ENCODE peak calls at places on chromosomes 13 and 19, in four cellular contexts. O is AG10803; D is hypothalamus; F is stimulated activated CD4-positive, alpha-beta T cell treated with anti-CD3 and anti-CD28 coated beads, Interleukin-4, amount 100 ng/mL, for 1 hour. X is an unnamed sample.

GRCh38 chr13:98576215-98576945 is 527 bp downstream of the STK24 start:
- DNase-seq in O (peak; percentile 22), D (no peak), F (peak; percentile 44), X (peak; percentile 67)

GRCh38 chr19:3708207-3708931 is at the start of gene TJP3:
- DNase-seq in O (no peak), D (no peak), F (no peak), X (peak; percentile 90)

GRCh38 chr19:35757231-35757748 is 461 bp upstream of the HSPB6 start:
- DNase-seq in O (peak; percentile 88), D (no peak), F (no peak), X (peak; percentile 31)

GRCh38 chr19:3821857-3822364 is 35.7 kb upstream of the MATK start:
- DNase-seq in O (peak; percentile 15), D (peak; percentile 16), F (peak; percentile 90), X (peak; percentile 84)

GRCh38 chr19:17848598-17849292 is 963 bp upstream of the JAK3 start:
- DNase-seq in O (no peak), D (no peak), F (no peak), X (no peak)

GRCh38 chr19:35565016-35565856 is 1.8 kb upstream of the ATP4A start:
- DNase-seq in O (no peak), D (no peak), F (no peak), X (no peak)

GRCh38 chr19:21158523-21159135 is 16.8 kb downstream of the ZNF431 start:
- DNase-seq in O (peak; percentile 68), D (no peak), F (no peak), X (no peak)

GRCh38 chr13:35252536-35253205 is 223.8 kb downstream of the MAB21L1 start:
- DNase-seq in O (no peak), D (no peak), F (no peak), X (no peak)

GRCh38 chr19:2043269-2043641 is 7.8 kb downstream of the MKNK2 start:
- DNase-seq in O (no peak), D (no peak), F (no peak), X (peak; percentile 56)

GRCh38 chr13:49292742-49293498 is 45.2 kb downstream of the CDADC1 start:
- DNase-seq in O (peak; percentile 36), D (peak; percentile 30), F (no peak), X (no peak)

GRCh38 chr19:2027361-2027760 is 11.8 kb upstream of the BTBD2 start:
- DNase-seq in O (peak; percentile 94), D (no peak), F (no peak), X (no peak)

GRCh38 chr19:19444694-19445155 is 39.2 kb downstream of the GATAD2A start:
- DNase-seq in O (peak; percentile 39), D (no peak), F (no peak), X (no peak)

GRCh38 chr13:102298051-102298450 is 103.8 kb downstream of the FGF14 start:
- DNase-seq in O (no peak), D (no peak), F (no peak), X (no peak)

GRCh38 chr13:21579754-21580316 is 24.1 kb downstream of the MICU2 start:
- DNase-seq in O (no peak), D (no peak), F (no peak), X (no peak)

GRCh38 chr19:6425732-6426686 is 1.4 kb upstream of the KHSRP start:
- DNase-seq in O (no peak), D (no peak), F (no peak), X (no peak)

GRCh38 chr13:108963846-108964600 is 334.6 kb downstream of the MYO16 start:
- DNase-seq in O (peak; percentile 65), D (no peak), F (no peak), X (no peak)

GRCh38 chr19:54662730-54663129 is at the start of gene LILRB4:
- DNase-seq in O (no peak), D (peak; percentile 6), F (no peak), X (peak; percentile 52)

GRCh38 chr13:34513526-34513925 is 428.5 kb upstream of the NBEA start:
- DNase-seq in O (peak; percentile 5), D (no peak), F (no peak), X (no peak)

GRCh38 chr19:49543032-49543431 is 15.2 kb downstream of the RCN3 start:
- DNase-seq in O (no peak), D (no peak), F (no peak), X (no peak)

GRCh38 chr13:111359237-111359915 is 38.9 kb downstream of the TEX29 start:
- DNase-seq in O (peak; percentile 45), D (no peak), F (no peak), X (no peak)

GRCh38 chr19:5971714-5972354 is 6.1 kb downstream of the RANBP3 start:
- DNase-seq in O (peak; percentile 31), D (no peak), F (no peak), X (no peak)

GRCh38 chr19:13962738-13963602 is 10.7 kb downstream of the DCAF15 start:
- DNase-seq in O (no peak), D (no peak), F (no peak), X (no peak)

GRCh38 chr19:30864460-30865215 is 484.6 kb downstream of the TSHZ3 start:
- DNase-seq in O (no peak), D (peak; percentile 4), F (no peak), X (no peak)